ENCODE peak calls at places on chromosomes 4 and X, in nine cellular contexts. M, V, Q, Z, C, S, Y, K and O are unnamed samples. For H3K4me1, the result is how much of the 10 kb centered on the place peaks cover.

GRCh38 chr4:64617813-64618212 is 208.6 kb upstream of the TECRL start:
- DNase-seq in Z (peak), Y (no peak), M (no peak), Q (no peak), S (no peak), K (peak), C (no peak), V (no peak), O (no peak)

GRCh38 chr4:133618963-133619362 is 469.9 kb downstream of the PCDH10 start:
- DNase-seq in Z (no peak), V (no peak), C (no peak), K (peak), M (no peak), S (no peak), Y (no peak), Q (no peak), O (no peak)

GRCh38 chrX:124232523-124233201 is 99.8 kb upstream of the TEX13D start:
- DNase-seq in Q (no peak), Y (no peak), S (no peak), C (no peak), Z (peak), K (no peak), V (no peak), M (no peak), O (no peak)

GRCh38 chr4:152605641-152606304 is 69.9 kb upstream of the FBXW7 start:
- DNase-seq in V (no peak), Z (no peak), Q (peak), S (no peak), C (no peak), M (no peak), Y (peak), K (no peak), O (no peak)

GRCh38 chr4:182413550-182413949 is 170.3 kb downstream of the TENM3 start:
- DNase-seq in Q (no peak), V (no peak), K (no peak), C (no peak), S (no peak), Z (no peak), M (no peak), Y (no peak), O (no peak)

GRCh38 chrX:34918856-34919255 is 23.7 kb upstream of the FAM47B start:
- DNase-seq in K (peak), Z (peak), S (no peak), Q (peak), Y (peak), V (no peak), C (no peak), M (peak), O (peak)

GRCh38 chr4:78336093-78336943 is 215.3 kb upstream of the ANXA3 start:
- DNase-seq in M (no peak), V (no peak), K (no peak), Z (peak), S (no peak), Y (peak), Q (peak), C (no peak), O (peak)

GRCh38 chrX:20063716-20064351 is 52.9 kb downstream of the MAP7D2 start:
- DNase-seq in V (no peak), C (no peak), M (no peak), Z (peak), Y (no peak), K (no peak), Q (peak), S (peak), O (no peak)

GRCh38 chrX:52346462-52347165 is 22.2 kb upstream of the XAGE2 start:
- DNase-seq in Y (no peak), K (peak), Q (no peak), C (no peak), M (no peak), V (no peak), S (no peak), Z (no peak), O (no peak)

GRCh38 chrX:74420194-74421035 is 878 bp upstream of the SLC16A2 start:
- DNase-seq in Q (peak), Z (peak), M (peak), C (peak), S (no peak), V (peak), K (peak), Y (peak), O (peak)

GRCh38 chr4:173025131-173025530 is 143.5 kb upstream of the GALNT7 start:
- DNase-seq in M (peak), V (peak), C (no peak), K (peak), Y (peak), Z (peak), Q (peak), S (peak), O (peak)

GRCh38 chr4:62640296-62640695 is 1440.2 kb downstream of the ADGRL3 start:
- DNase-seq in M (no peak), C (no peak), K (no peak), Y (no peak), V (no peak), S (no peak), Z (no peak), Q (no peak), O (no peak)

GRCh38 chrX:98207947-98208346 is 1324.2 kb downstream of the RPA4 start:
- DNase-seq in Y (no peak), Z (no peak), K (no peak), M (no peak), C (no peak), S (no peak), Q (no peak), V (no peak), O (no peak)

GRCh38 chrX:46236411-46236810 is 308.8 kb downstream of the ZNF674 start:
- DNase-seq in C (no peak), K (no peak), S (no peak), Z (no peak), V (no peak), Q (no peak), M (no peak), Y (no peak), O (no peak)

GRCh38 chr4:62126064-62126732 is 926.1 kb downstream of the ADGRL3 start:
- DNase-seq in Z (no peak), K (no peak), V (no peak), Q (no peak), Y (no peak), S (no peak), M (no peak), C (no peak), O (no peak)

GRCh38 chr4:8829584-8829983 is 42.1 kb downstream of the HMX1 start:
- DNase-seq in Y (no peak), S (no peak), K (no peak), M (no peak), C (no peak), Q (no peak), Z (no peak), V (no peak), O (no peak)

GRCh38 chr4:19375405-19375804 is 876.3 kb upstream of the SLIT2 start:
- DNase-seq in Q (no peak), Z (no peak), S (no peak), Y (no peak), V (no peak), M (no peak), K (no peak), C (no peak), O (no peak)

GRCh38 chr4:170580651-170581050 is 490.9 kb upstream of the AADAT start:
- DNase-seq in K (no peak), S (no peak), Y (no peak), V (no peak), M (no peak), Q (no peak), Z (no peak), C (no peak), O (no peak)

GRCh38 chr4:7691992-7692391 is 247.7 kb downstream of the AFAP1 start:
- DNase-seq in V (no peak), C (no peak), Z (no peak), Y (no peak), M (no peak), Q (no peak), K (no peak), S (no peak), O (peak)

GRCh38 chrX:49901068-49901467 is 21.3 kb upstream of the CLCN5 start:
- DNase-seq in S (no peak), M (no peak), Z (no peak), K (no peak), Y (no peak), V (no peak), C (no peak), Q (no peak), O (no peak)

GRCh38 chr4:54482529-54482961 is 175.2 kb upstream of the KIT start:
- DNase-seq in K (no peak), M (no peak), S (no peak), V (no peak), Q (no peak), Z (no peak), Y (no peak), C (no peak), O (peak)

GRCh38 chrX:125577479-125577878 is 257.8 kb downstream of the TEX13C start:
- DNase-seq in Z (no peak), Q (no peak), K (no peak), C (no peak), M (no peak), V (no peak), Y (no peak), S (no peak), O (no peak)

GRCh38 chr4:187090401-187090800 is 366.7 kb upstream of the FAT1 start:
- DNase-seq in S (no peak), K (no peak), Z (no peak), Y (no peak), C (no peak), Q (no peak), M (no peak), V (no peak), O (no peak)

GRCh38 chrX:22047470-22047869 is 15.3 kb downstream of the PHEX start:
- DNase-seq in K (no peak), S (no peak), Y (no peak), C (no peak), M (no peak), Z (no peak), V (no peak), Q (no peak), O (no peak)

GRCh38 chr4:124997907-124998306 is 285.4 kb upstream of the ANKRD50 start:
- DNase-seq in Q (no peak), V (no peak), C (no peak), S (no peak), Y (no peak), Z (no peak), M (no peak), K (no peak), O (no peak)

GRCh38 chrX:150700107-150700506 is 6.9 kb downstream of the MTMR1 start:
- DNase-seq in Z (no peak), K (no peak), Y (no peak), S (no peak), Q (no peak), C (no peak), M (no peak), V (no peak), O (no peak)

GRCh38 chr4:163447481-163447880 is 26.1 kb downstream of the TKTL2 start:
- DNase-seq in Q (no peak), V (no peak), C (no peak), Y (no peak), Z (no peak), S (no peak), K (no peak), M (no peak), O (no peak)

GRCh38 chrX:103107836-103108235 is 14.9 kb upstream of the NXF3 start:
- DNase-seq in Z (no peak), C (no peak), M (no peak), Y (no peak), Q (no peak), V (no peak), S (no peak), K (no peak), O (no peak)

GRCh38 chr4:20356565-20356964 is 104.9 kb downstream of the SLIT2 start:
- DNase-seq in Y (no peak), Z (no peak), V (no peak), M (no peak), K (no peak), Q (no peak), C (no peak), S (no peak), O (peak)

GRCh38 chr4:8278009-8278395 is 8.4 kb downstream of the HTRA3 start:
- DNase-seq in M (no peak), S (no peak), Y (no peak), K (no peak), V (no peak), Z (no peak), C (peak), Q (no peak), O (no peak)

GRCh38 chr4:26003072-26003471 is 89.1 kb downstream of the SMIM20 start:
- DNase-seq in M (no peak), C (no peak), Z (no peak), Q (peak), Y (no peak), V (no peak), K (no peak), S (no peak), O (no peak)

GRCh38 chrX:110168585-110168984 is 149.3 kb downstream of the AMMECR1 start:
- DNase-seq in K (no peak), Z (no peak), S (no peak), Y (no peak), M (no peak), Q (no peak), C (no peak), V (no peak), O (no peak)

GRCh38 chrX:9942086-9942485 is 25.1 kb upstream of the CLDN34 start:
- DNase-seq in Z (no peak), Y (no peak), V (no peak), S (no peak), C (no peak), K (no peak), Q (no peak), M (no peak), O (no peak)

GRCh38 chr4:1715002-1715761 is 3.1 kb upstream of the SLBP start:
- DNase-seq in C (no peak), M (peak), Q (no peak), S (peak), Y (no peak), K (no peak), V (no peak), Z (no peak), O (no peak)
- H3K4me1 ChIP-seq in C (under half), M (under half), Q (under half), S (half or more), Y (under half), K (under half), V (half or more), Z (under half), O (under half)

DNA sequence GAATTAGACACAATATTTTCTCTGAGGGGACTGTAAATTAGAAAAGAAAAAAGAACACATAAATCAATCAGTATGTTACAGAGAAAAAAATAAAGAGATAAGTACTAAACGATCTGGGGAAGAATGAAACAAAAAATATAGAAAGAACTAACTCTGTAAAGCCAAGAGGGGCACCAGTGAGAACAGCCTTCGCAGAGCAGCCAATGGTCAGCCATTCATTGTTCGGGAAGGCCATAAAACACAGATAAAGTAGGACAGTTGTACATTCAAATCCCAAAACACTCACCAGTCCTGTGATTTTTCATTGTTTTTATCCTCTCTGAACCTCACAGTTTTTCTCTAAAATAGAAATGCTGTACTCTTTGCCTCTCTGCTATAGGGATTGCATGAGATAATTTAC is 127.9 kb downstream of the NEK1 start:
- DNase-seq in K (peak), Q (no peak), M (no peak), V (no peak), C (no peak), S (no peak), Z (peak), Y (peak), O (peak)
- TF ChIP-seq CTCF in K (no peak), Q (peak), M (peak), V (no peak), C (no peak), S (no peak), Z (no peak), Y (peak), O (peak)

DNA sequence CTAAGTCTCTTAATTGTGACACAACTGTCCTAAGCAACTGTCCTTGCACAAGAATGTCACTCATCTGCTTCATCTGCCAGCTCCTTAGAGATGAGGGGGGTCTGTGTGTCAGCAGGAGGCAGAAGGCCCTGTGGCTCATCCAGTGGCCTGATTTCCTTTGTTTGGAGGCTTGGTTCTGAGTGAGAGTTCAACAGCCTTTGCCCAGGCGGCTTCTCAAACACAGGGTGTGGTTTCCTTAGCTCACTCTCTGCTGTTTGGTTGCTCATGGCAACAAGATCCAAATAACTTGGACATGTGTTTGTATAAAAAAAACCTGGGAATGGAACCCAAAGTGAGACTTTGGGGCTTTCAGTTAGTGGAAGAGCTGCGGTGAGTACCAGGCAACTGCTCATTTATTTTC is 46.6 kb downstream of the MAP7D3 start:
- DNase-seq in Y (no peak), Q (no peak), V (no peak), M (peak), Z (peak), K (peak), S (no peak), C (no peak), O (no peak)
- H3K4me1 ChIP-seq in Y (under half), Q (under half), V (under half), M (under half), Z (under half), K (under half), S (under half), C (under half), O (under half)

GRCh38 chr4:122450847-122451246 is 5.7 kb downstream of the IL2 start:
- DNase-seq in M (peak), K (peak), Y (peak), Z (peak), C (no peak), Q (peak), S (peak), V (no peak), O (peak)
- TF ChIP-seq CTCF in M (peak), K (no peak), Y (peak), Z (peak), C (no peak), Q (peak), S (peak), V (no peak), O (peak)